ENCODE peak calls at places on chromosomes 16 and 17, in four cellular contexts. T is GM12878, O is SK-N-SH, V is H1. X is an unnamed sample.

GRCh38 chr16:50916040-50916439 is 174.2 kb downstream of the CYLD start:
- DNase-seq in T (no peak), O (no peak), V (no peak), X (no peak)

GRCh38 chr17:36675786-36676185 is 74.4 kb downstream of the MRM1 start:
- DNase-seq in T (no peak), O (no peak), V (no peak), X (no peak)

GRCh38 chr16:57562669-57563486 is 20.4 kb downstream of the ADGRG5 start:
- DNase-seq in T (no peak), O (no peak), V (no peak), X (no peak)

GRCh38 chr17:77318021-77318420 is 177.3 kb downstream of the SEC14L1 start:
- DNase-seq in T (no peak), O (no peak), V (no peak), X (no peak)

GRCh38 chr17:28402224-28402630 is 3.8 kb downstream of the SLC46A1 start:
- DNase-seq in T (no peak), O (no peak), V (no peak), X (no peak)

GRCh38 chr16:47774661-47775060 is 313.5 kb downstream of the PHKB start:
- DNase-seq in T (no peak), O (no peak), V (peak; percentile 13), X (peak; percentile 67)

GRCh38 chr16:27319257-27319965 is 5.6 kb downstream of the IL4R start:
- DNase-seq in T (no peak), O (no peak), V (no peak), X (no peak)

GRCh38 chr16:59148312-59148711 is 414.2 kb upstream of the GOT2 start:
- DNase-seq in T (no peak), O (no peak), V (no peak), X (no peak)

GRCh38 chr16:5176505-5176904 is 78.9 kb upstream of the EEF2KMT start:
- DNase-seq in T (no peak), O (no peak), V (no peak), X (no peak)

GRCh38 chr17:61337247-61337812 is 62.3 kb upstream of the TBX2 start:
- DNase-seq in T (no peak), O (no peak), V (no peak), X (no peak)

GRCh38 chr17:79771276-79771675 is 6.7 kb upstream of the CBX2 start:
- DNase-seq in T (no peak), O (no peak), V (no peak), X (no peak)

GRCh38 chr16:48137822-48138221 is 18.0 kb downstream of the ABCC12 start:
- DNase-seq in T (no peak), O (no peak), V (no peak), X (no peak)

GRCh38 chr17:20211246-20211645 is 202.1 kb downstream of the SPECC1 start:
- DNase-seq in T (no peak), O (no peak), V (no peak), X (no peak)

GRCh38 chr16:4500283-4500682 is 24.1 kb downstream of the HMOX2 start:
- DNase-seq in T (no peak), O (no peak), V (no peak), X (peak; percentile 39)

GRCh38 chr17:45197108-45197507 is 24.6 kb upstream of the FMNL1 start:
- DNase-seq in T (no peak), O (no peak), V (no peak), X (no peak)

GRCh38 chr16:73172621-73173312 is 124.8 kb upstream of the ZFHX3 start:
- DNase-seq in T (no peak), O (peak; percentile 80), V (no peak), X (no peak)

GRCh38 chr17:9050801-9051401 is 29.6 kb downstream of the NTN1 start:
- DNase-seq in T (no peak), O (no peak), V (peak; percentile 41), X (no peak)

GRCh38 chr17:9080296-9080914 is 59.1 kb downstream of the NTN1 start:
- DNase-seq in T (no peak), O (no peak), V (no peak), X (no peak)

GRCh38 chr16:27822529-27823437 is 240.7 kb downstream of the GSG1L start:
- DNase-seq in T (no peak), O (no peak), V (no peak), X (no peak)

GRCh38 chr17:75876938-75877751 is 1.2 kb downstream of the TRIM47 start:
- DNase-seq in T (no peak), O (peak; percentile 62), V (no peak), X (peak; percentile 74)

GRCh38 chr16:13427943-13428342 is 492.0 kb upstream of the ERCC4 start:
- DNase-seq in T (no peak), O (no peak), V (no peak), X (no peak)

GRCh38 chr17:8598913-8599312 is 31.6 kb downstream of the MYH10 start:
- DNase-seq in T (no peak), O (no peak), V (no peak), X (no peak)

GRCh38 chr16:81471882-81472281 is 27.3 kb downstream of the CMIP start:
- DNase-seq in T (no peak), O (no peak), V (no peak), X (no peak)

GRCh38 chr16:81470796-81471636 is 26.4 kb downstream of the CMIP start:
- DNase-seq in T (no peak), O (no peak), V (no peak), X (no peak)

GRCh38 chr16:81468269-81468902 is 23.8 kb downstream of the CMIP start:
- DNase-seq in T (no peak), O (no peak), V (no peak), X (no peak)

GRCh38 chr16:81469183-81469677 is 24.6 kb downstream of the CMIP start:
- DNase-seq in T (no peak), O (no peak), V (no peak), X (no peak)

GRCh38 chr16:81469710-81470481 is 25.3 kb downstream of the CMIP start:
- DNase-seq in T (peak; percentile 65), O (no peak), V (no peak), X (no peak)
- TF ChIP-seq JUND in T (no peak), O (no peak), V (no peak), X (no peak)

GRCh38 chr17:81998719-81999438 is 21.4 kb downstream of the ASPSCR1 start:
- DNase-seq in T (no peak), O (no peak), V (no peak), X (no peak)
- H3K4me2 ChIP-seq in T (no peak overlapping the region), O (no peak overlapping the region), V (no peak overlapping the region), X (peak overlapping the region; percentile 70)

GRCh38 chr16:89117975-89118289 is 24.3 kb downstream of the ACSF3 start:
- DNase-seq in T (no peak), O (no peak), V (no peak), X (no peak)
- TF ChIP-seq TCF12 in T (no peak), O (no peak), V (no peak), X (no peak)

GRCh38 chr17:64401941-64402340 is 11.3 kb upstream of the PECAM1 start:
- DNase-seq in T (no peak), O (no peak), V (no peak), X (no peak)

GRCh38 chr17:64410750-64411490 is 20.3 kb upstream of the PECAM1 start:
- DNase-seq in T (no peak), O (no peak), V (no peak), X (no peak)

GRCh38 chr17:64403881-64404460 is 13.3 kb upstream of the PECAM1 start:
- DNase-seq in T (no peak), O (no peak), V (no peak), X (no peak)

GRCh38 chr17:64402469-64402868 is 11.8 kb upstream of the PECAM1 start:
- DNase-seq in T (no peak), O (no peak), V (no peak), X (peak; percentile 52)

GRCh38 chr17:64406321-64407200 is 15.9 kb upstream of the PECAM1 start:
- DNase-seq in T (no peak), O (no peak), V (no peak), X (peak; percentile 92)
- TF ChIP-seq JUND in T (no peak), O (no peak), V (no peak), X (peak; percentile 33)

DNA sequence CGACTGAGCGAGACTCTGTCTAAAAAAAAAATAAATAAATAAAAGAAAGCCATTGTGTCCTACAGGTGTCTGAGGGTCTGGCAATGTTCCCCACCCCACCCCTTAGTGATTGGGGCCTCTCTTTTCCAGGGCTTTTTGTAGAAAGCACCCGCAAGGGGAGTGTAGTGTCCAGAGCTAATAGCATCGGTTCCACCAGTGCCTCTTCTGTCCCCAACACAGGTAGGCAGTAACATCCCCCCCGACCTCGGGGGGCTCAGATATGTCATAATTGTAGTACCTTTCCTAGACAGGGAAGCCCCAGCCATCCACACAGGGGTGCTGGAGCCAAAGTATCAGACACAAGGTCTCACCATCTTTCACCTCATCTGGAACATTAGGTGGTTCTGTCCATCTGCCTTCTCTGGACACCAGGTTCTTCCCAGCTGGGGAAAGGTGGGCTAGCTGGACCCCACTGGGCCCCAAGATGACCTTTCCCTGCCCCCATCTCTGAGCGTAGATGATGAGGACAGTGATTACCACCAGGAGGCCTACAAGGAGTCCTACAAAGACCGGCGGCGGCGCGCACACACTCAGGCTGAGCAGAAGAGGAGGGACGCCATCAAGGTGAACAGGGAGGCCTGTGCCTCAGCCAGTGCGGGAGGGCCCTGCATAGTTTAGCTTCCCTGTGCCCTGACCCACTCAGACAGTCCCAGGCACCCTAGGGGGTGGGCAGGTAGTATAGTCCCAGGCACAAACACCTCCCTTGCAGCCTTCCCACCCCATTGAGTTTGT is 1.6 kb downstream of the MLX start:
- DNase-seq in T (no peak), O (no peak), V (no peak), X (no peak)
- H3K4me2 ChIP-seq in T (peak overlapping the region; percentile 65), O (no peak overlapping the region), V (no peak overlapping the region), X (peak overlapping the region; percentile 32)

DNA sequence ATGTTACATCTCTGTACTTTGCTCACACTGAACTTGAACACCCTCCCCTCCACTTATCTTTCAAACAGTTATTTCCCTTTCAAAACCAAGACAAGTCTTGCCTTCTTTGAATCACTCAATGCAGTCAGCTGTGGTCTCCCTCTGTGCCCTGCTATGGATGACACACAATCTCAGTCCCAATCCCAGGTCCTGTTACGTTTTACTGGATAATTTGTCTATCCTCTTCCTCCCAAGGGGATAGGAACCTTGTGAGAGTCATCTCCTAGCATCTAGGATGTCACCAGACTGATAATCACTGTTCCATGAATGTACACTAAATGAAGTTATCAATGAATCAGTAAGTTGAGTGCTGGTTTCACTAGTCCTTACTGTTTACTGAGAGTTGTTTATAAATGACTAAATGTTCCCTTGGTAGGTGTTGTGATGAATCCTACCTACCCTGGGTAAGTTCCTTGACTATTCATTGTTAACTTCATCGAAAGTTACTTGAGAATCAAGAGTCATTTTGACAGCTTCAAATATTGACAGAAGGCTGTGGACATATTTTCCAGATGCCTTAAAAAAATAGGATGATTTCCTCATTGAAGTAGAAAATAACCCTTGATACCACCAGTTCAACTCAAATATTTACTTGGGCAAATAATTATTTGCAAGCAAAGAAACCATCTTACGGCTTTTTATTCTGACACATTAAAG is 244.9 kb downstream of the PRKCA start:
- DNase-seq in T (no peak), O (no peak), V (no peak), X (peak; percentile 58)
- TF ChIP-seq TCF12 in T (no peak), O (no peak), V (no peak), X (no peak)